ENCODE peak calls at places on chromosomes 4 and X, in six cellular contexts. T is A549, A is K562, L is tibial nerve, U is ovary, H is sigmoid colon. M is an unnamed sample.

GRCh38 chr4:121256346-121256745 is 92.2 kb upstream of the TNIP3 start:
- DNase-seq in T (no peak), A (no peak), L (no peak), U (no peak), H (no peak), M (no peak)

GRCh38 chr4:4856071-4857000 is 3.1 kb upstream of the MSX1 start:
- DNase-seq in T (no peak), A (no peak), L (no peak), U (no peak), H (peak), M (no peak)

GRCh38 chr4:116361782-116362181 is 723.6 kb downstream of the TRAM1L1 start:
- DNase-seq in T (no peak), A (no peak), L (no peak), U (no peak), H (no peak), M (no peak)

GRCh38 chr4:128793859-128794667 is 15.4 kb upstream of the JADE1 start:
- DNase-seq in T (peak), A (no peak), L (no peak), U (no peak), H (no peak), M (no peak)

GRCh38 chrX:122134291-122134690 is 1049.8 kb upstream of the GRIA3 start:
- DNase-seq in T (no peak), A (no peak), L (no peak), U (no peak), H (no peak), M (no peak)

GRCh38 chrX:40908857-40909475 is 173.6 kb upstream of the MED14 start:
- DNase-seq in T (no peak), A (no peak), L (no peak), U (no peak), H (no peak), M (no peak)

GRCh38 chrX:43644124-43644701 is 11.9 kb upstream of the MAOA start:
- DNase-seq in T (peak), A (no peak), L (no peak), U (no peak), H (no peak), M (no peak)

GRCh38 chr4:151992755-151993154 is 231.9 kb upstream of the GATB start:
- DNase-seq in T (no peak), A (no peak), L (no peak), U (no peak), H (no peak), M (no peak)

GRCh38 chrX:153981231-153981630 is 8.7 kb downstream of the TMEM187 start:
- DNase-seq in T (no peak), A (no peak), L (no peak), U (no peak), H (no peak), M (no peak)

GRCh38 chr4:72357908-72358307 is 211.1 kb downstream of the ADAMTS3 start:
- DNase-seq in T (no peak), A (no peak), L (no peak), U (no peak), H (no peak), M (no peak)

GRCh38 chr4:16443504-16444088 is 217.3 kb upstream of the TAPT1 start:
- DNase-seq in T (peak), A (peak), L (no peak), U (no peak), H (no peak), M (no peak)

GRCh38 chrX:7059214-7059838 is 88.2 kb upstream of the STS start:
- DNase-seq in T (no peak), A (no peak), L (no peak), U (no peak), H (no peak), M (no peak)

GRCh38 chrX:120001787-120002186 is 58.2 kb upstream of the NKAP start:
- DNase-seq in T (no peak), A (no peak), L (no peak), U (no peak), H (no peak), M (no peak)

GRCh38 chrX:19174401-19175025 is 52.2 kb upstream of the ADGRG2 start:
- DNase-seq in T (peak), A (no peak), L (peak), U (no peak), H (no peak), M (no peak)

GRCh38 chrX:38335382-38335781 is 8.1 kb upstream of the RPGR start:
- DNase-seq in T (no peak), A (no peak), L (no peak), U (no peak), H (no peak), M (no peak)

GRCh38 chrX:101028562-101028961 is 23.3 kb downstream of the TRMT2B start:
- DNase-seq in T (no peak), A (no peak), L (no peak), U (no peak), H (no peak), M (no peak)

GRCh38 chrX:19990225-19990518 is 689 bp downstream of the BCLAF3 start:
- DNase-seq in T (no peak), A (no peak), L (no peak), U (no peak), H (no peak), M (no peak)

GRCh38 chr4:184801781-184802180 is 24.0 kb downstream of the ACSL1 start:
- DNase-seq in T (no peak), A (no peak), L (no peak), U (no peak), H (no peak), M (no peak)

GRCh38 chr4:184097240-184097619 is 120.4 kb downstream of the ENPP6 start:
- DNase-seq in T (no peak), A (peak), L (peak), U (peak), H (peak), M (peak)

GRCh38 chr4:28822163-28822562 is 1898.0 kb upstream of the PCDH7 start:
- DNase-seq in T (no peak), A (no peak), L (no peak), U (no peak), H (no peak), M (no peak)

GRCh38 chr4:8508731-8509130 is 68.2 kb downstream of the TRMT44 start:
- DNase-seq in T (no peak), A (no peak), L (no peak), U (no peak), H (no peak), M (no peak)

GRCh38 chr4:115453416-115453815 is 340.0 kb upstream of the NDST4 start:
- DNase-seq in T (peak), A (no peak), L (no peak), U (no peak), H (no peak), M (no peak)

GRCh38 chrX:120692319-120692718 is 62.5 kb upstream of the C1GALT1C1 start:
- DNase-seq in T (no peak), A (no peak), L (no peak), U (no peak), H (no peak), M (no peak)

GRCh38 chr4:48954314-48954713 is 31.8 kb upstream of the CWH43 start:
- DNase-seq in T (no peak), A (no peak), L (no peak), U (no peak), H (no peak), M (no peak)

GRCh38 chr4:10099521-10100325 is 16.9 kb downstream of the WDR1 start:
- DNase-seq in T (no peak), A (no peak), L (no peak), U (no peak), H (no peak), M (no peak)

GRCh38 chr4:149264093-149264733 is 551.4 kb downstream of the IQCM start:
- DNase-seq in T (peak), A (peak), L (no peak), U (no peak), H (no peak), M (peak)

GRCh38 chr4:150078041-150078995 is at the start of gene DCLK2:
- DNase-seq in T (peak), A (peak), L (peak), U (peak), H (peak), M (peak)

GRCh38 chrX:55057691-55058249 is 17.1 kb upstream of the PAGE2B start:
- DNase-seq in T (peak), A (peak), L (peak), U (no peak), H (no peak), M (no peak)

GRCh38 chr4:186104114-186104894 is at the start of gene FAM149A:
- DNase-seq in T (no peak), A (no peak), L (no peak), U (peak), H (peak), M (peak)

GRCh38 chr4:99885063-99885664 is 9.1 kb downstream of the LAMTOR3 start:
- DNase-seq in T (peak), A (peak), L (no peak), U (no peak), H (no peak), M (no peak)

GRCh38 chrX:44428989-44429627 is 85.6 kb upstream of the EFHC2 start:
- DNase-seq in T (peak), A (no peak), L (no peak), U (no peak), H (no peak), M (no peak)

GRCh38 chrX:150363561-150364346 is 637 bp downstream of the MAMLD1 start:
- DNase-seq in T (peak), A (no peak), L (peak), U (peak), H (no peak), M (peak)

GRCh38 chr4:6782846-6783110 is 251 bp downstream of the KIAA0232 start:
- DNase-seq in T (no peak), A (no peak), L (no peak), U (no peak), H (no peak), M (no peak)

GRCh38 chr4:6781561-6781960 is 966 bp upstream of the KIAA0232 start:
- DNase-seq in T (no peak), A (no peak), L (no peak), U (no peak), H (no peak), M (no peak)

GRCh38 chr4:6783111-6783981 is 819 bp downstream of the KIAA0232 start:
- DNase-seq in T (peak), A (peak), L (peak), U (peak), H (peak), M (peak)

GRCh38 chr4:6781113-6781512 is 1.4 kb upstream of the KIAA0232 start:
- DNase-seq in T (no peak), A (no peak), L (no peak), U (no peak), H (no peak), M (peak)

DNA sequence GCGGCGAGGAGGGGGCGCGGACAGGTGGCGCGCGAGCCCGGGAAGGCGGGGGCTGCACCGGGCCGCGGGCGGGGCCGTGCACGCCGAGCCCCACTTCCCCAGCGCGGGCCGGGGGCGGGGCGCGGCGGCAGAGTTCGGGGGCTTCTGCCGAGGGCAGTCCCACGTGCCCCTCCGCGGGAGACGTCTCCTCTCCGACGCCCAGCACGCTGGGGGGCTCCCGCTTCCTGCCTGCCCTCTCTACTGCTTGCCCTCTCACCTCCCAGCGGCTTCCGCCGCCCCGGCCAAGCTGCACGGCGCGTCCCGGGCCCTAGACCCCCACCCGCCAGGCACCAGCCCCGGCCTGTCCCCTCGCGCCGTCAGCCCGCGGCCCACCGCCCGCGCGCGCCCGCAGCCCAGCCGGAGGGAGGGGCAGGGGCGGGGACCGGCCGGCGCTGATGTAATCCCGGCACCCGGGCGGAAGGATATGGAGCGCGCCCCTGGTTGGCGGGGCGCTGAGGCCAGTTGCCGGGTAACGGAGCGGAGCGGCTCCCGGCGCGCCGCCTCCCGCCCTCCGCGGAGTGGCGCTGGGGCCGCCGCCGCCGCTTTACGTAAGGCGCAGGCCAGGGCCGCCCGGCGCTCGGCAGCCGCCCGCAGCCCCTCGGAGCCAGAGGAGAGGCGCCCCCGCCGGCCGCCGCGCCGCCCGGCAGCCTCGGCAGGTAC is at the start of gene KIAA0232:
- DNase-seq in T (peak), A (peak), L (peak), U (peak), H (peak), M (peak)
- TF ChIP-seq EP300 in T (no peak), A (no peak), L (no peak), U (no peak), H (no peak), M (no peak)

DNA sequence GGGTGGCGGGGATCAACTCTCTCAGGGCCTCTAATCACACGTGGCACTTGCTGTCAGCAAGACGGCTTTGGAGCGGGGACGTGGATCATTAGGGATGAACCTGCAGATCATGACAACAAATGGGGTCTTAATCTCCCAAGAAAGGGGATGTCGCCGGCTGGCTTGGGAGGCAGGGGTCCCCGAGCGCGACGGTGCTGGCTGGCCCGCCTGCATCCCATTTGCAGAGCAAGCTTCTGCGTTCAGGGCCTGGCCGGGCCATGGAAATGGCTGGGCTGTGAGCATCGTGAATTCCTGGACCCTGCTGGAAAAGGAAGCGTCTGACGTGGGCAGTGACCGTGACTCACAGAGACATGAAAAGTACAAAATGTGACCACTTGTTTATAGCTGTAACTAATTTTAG is 85.1 kb upstream of the SHOX start:
- DNase-seq in T (no peak), A (no peak), L (no peak), U (no peak), H (no peak), M (no peak)
- TF ChIP-seq EP300 in T (no peak), A (no peak), L (no peak), U (no peak), H (no peak), M (no peak)

GRCh38 chrX:65702956-65703355 is 35.5 kb downstream of the MSN start:
- DNase-seq in T (no peak), A (no peak), L (no peak), U (no peak), H (no peak), M (no peak)
- TF ChIP-seq EP300 in T (no peak), A (no peak), L (no peak), U (no peak), H (no peak), M (no peak)

GRCh38 chr4:15303052-15303641 is 124.7 kb upstream of the C1QTNF7 start:
- DNase-seq in T (peak), A (no peak), L (no peak), U (no peak), H (no peak), M (no peak)
- TF ChIP-seq EP300 in T (no peak), A (no peak), L (no peak), U (no peak), H (no peak), M (no peak)

DNA sequence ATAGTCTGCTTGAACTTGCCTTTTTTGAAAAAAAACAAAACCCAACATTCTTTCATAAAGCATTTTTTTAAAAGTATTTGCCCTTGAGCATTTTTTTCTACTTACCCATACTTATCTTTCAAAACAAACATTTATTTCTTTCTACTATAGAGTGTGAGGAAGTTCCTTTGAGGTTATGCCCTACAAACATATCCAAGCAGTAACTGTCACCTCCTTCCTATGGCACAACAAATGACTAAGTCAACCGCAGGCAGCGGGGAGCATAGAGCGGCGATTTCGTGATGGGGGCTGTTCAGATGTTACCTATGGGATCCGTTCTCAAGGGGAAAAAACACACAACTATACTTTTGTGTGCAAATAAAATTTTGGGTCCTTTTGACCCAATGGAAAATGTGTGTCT is 19.4 kb downstream of the SPRY1 start:
- DNase-seq in T (no peak), A (peak), L (no peak), U (no peak), H (no peak), M (no peak)
- TF ChIP-seq EP300 in T (no peak), A (no peak), L (no peak), U (no peak), H (no peak), M (no peak)

DNA sequence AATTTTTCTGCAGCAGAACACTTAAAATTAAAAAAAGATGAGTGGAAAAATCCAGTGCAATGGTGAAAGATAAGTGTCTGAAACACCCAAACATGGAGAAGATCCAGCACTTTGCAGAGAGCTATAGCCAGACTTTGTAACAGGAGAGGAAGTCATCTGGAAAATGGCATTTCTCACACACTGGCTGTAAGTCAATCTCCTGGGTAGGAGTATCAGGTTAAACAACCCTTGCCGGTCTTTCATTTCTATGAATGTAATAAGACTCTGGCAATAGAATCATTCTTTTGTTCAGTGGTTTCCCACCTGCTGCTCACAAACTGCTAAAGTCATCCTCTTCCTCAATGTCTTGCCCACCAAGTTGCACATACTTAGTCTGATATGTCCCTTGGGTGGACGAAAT is 93.9 kb upstream of the ATP8A1 start:
- DNase-seq in T (no peak), A (no peak), L (no peak), U (no peak), H (no peak), M (no peak)
- TF ChIP-seq EP300 in T (no peak), A (no peak), L (no peak), U (no peak), H (no peak), M (no peak)

GRCh38 chr4:95248713-95249401 is 299.9 kb downstream of the UNC5C start:
- DNase-seq in T (no peak), A (peak), L (no peak), U (no peak), H (no peak), M (no peak)

GRCh38 chr4:95249402-95250043 is 299.2 kb downstream of the UNC5C start:
- DNase-seq in T (no peak), A (peak), L (no peak), U (no peak), H (no peak), M (no peak)

GRCh38 chr4:95251568-95251967 is 297.2 kb downstream of the UNC5C start:
- DNase-seq in T (no peak), A (no peak), L (no peak), U (no peak), H (no peak), M (no peak)

GRCh38 chr4:95255396-95256107 is 293.2 kb downstream of the UNC5C start:
- DNase-seq in T (no peak), A (peak), L (no peak), U (no peak), H (no peak), M (no peak)

GRCh38 chr4:95250544-95251137 is 298.1 kb downstream of the UNC5C start:
- DNase-seq in T (no peak), A (no peak), L (no peak), U (no peak), H (no peak), M (no peak)
- TF ChIP-seq EP300 in T (no peak), A (no peak), L (no peak), U (no peak), H (no peak), M (no peak)

M was measured in transverse colon.